ENCODE peak calls at places on chromosome 2, in ten cellular contexts. F is lower lobe of right lung; R is GM12865; H is B cell; O is NCI-H1694; S is GOT3; M is AG08395; Q is mesendoderm; T is stimulated activated naive CD4-positive, alpha-beta T cell; U is stromal cell of bone marrow. W is an unnamed sample.

GRCh38 chr2:48452108-48452507 is 77.8 kb upstream of the STON1 start:
- DNase-seq in M (no peak), H (no peak), U (no peak), O (no peak), T (no peak), Q (peak), F (no peak), R (no peak), S (no peak), W (peak)

GRCh38 chr2:225091336-225091735 is 49.1 kb upstream of the DOCK10 start:
- DNase-seq in T (no peak), Q (no peak), R (no peak), S (no peak), F (no peak), O (no peak), U (peak), H (no peak), M (peak), W (no peak)

GRCh38 chr2:69773201-69773600 is 31.3 kb downstream of the ANXA4 start:
- DNase-seq in F (no peak), O (no peak), R (no peak), T (no peak), Q (no peak), H (no peak), S (no peak), U (peak), M (peak), W (no peak)

GRCh38 chr2:97936199-97936598 is 59.5 kb downstream of the TMEM131 start:
- DNase-seq in H (no peak), R (peak), F (no peak), O (no peak), U (no peak), S (no peak), Q (peak), T (no peak), M (no peak), W (peak)

GRCh38 chr2:125312342-125312741 is 1287.3 kb downstream of the CNTNAP5 start:
- DNase-seq in R (no peak), F (no peak), H (no peak), S (no peak), O (no peak), U (no peak), T (no peak), Q (no peak), M (no peak), W (no peak)

GRCh38 chr2:66699481-66700180 is 264.7 kb downstream of the MEIS1 start:
- DNase-seq in Q (no peak), S (no peak), O (no peak), H (no peak), T (no peak), U (no peak), F (no peak), M (no peak), R (no peak), W (no peak)

GRCh38 chr2:41853427-41854191 is 194.2 kb upstream of the PKDCC start:
- DNase-seq in S (no peak), O (peak), M (peak), U (no peak), T (no peak), F (no peak), R (peak), Q (peak), H (peak), W (peak)

GRCh38 chr2:1278861-1279260 is 134.4 kb upstream of the TPO start:
- DNase-seq in F (no peak), R (no peak), H (no peak), S (no peak), T (no peak), Q (no peak), M (no peak), O (no peak), U (no peak), W (no peak)

GRCh38 chr2:43165378-43166025 is 60.9 kb downstream of the ZFP36L2 start:
- DNase-seq in O (no peak), T (no peak), H (no peak), F (no peak), M (no peak), Q (no peak), S (no peak), R (no peak), U (no peak), W (peak)

GRCh38 chr2:86064006-86064405 is 41.7 kb downstream of the POLR1A start:
- DNase-seq in S (no peak), Q (no peak), R (peak), U (no peak), T (no peak), O (no peak), F (no peak), M (peak), H (no peak), W (no peak)

GRCh38 chr2:146147448-146148012 is 1627.6 kb upstream of the ZEB2 start:
- DNase-seq in T (no peak), O (no peak), R (no peak), Q (peak), U (no peak), M (no peak), S (no peak), F (no peak), H (no peak), W (peak)

GRCh38 chr2:30710016-30710415 is 97.2 kb downstream of the CAPN13 start:
- DNase-seq in H (no peak), F (no peak), S (no peak), O (no peak), T (no peak), M (no peak), U (no peak), Q (no peak), R (no peak), W (no peak)